ENCODE peak calls at places on chromosomes 3 and 15, in four cellular contexts. Q, E, G and W are unnamed samples.

GRCh38 chr3:30112904-30113484 is 493.4 kb upstream of the TGFBR2 start:
- DNase-seq in Q (no peak), E (peak; percentile 60), G (peak; percentile 76), W (no peak)

GRCh38 chr3:38129058-38129457 is 7.9 kb downstream of the ACAA1 start:
- DNase-seq in Q (no peak), E (no peak), G (no peak), W (no peak)

GRCh38 chr3:151538706-151539403 is 78.0 kb upstream of the IGSF10 start:
- DNase-seq in Q (no peak), E (no peak), G (peak; percentile 64), W (no peak)

GRCh38 chr3:132317229-132317948 is at the start of gene ACP3:
- DNase-seq in Q (no peak), E (no peak), G (peak; percentile 96), W (peak; percentile 44)

GRCh38 chr3:124986153-124987143 is 51.9 kb upstream of the MUC13 start:
- DNase-seq in Q (peak; percentile 82), E (peak; percentile 44), G (peak; percentile 90), W (peak; percentile 26)

GRCh38 chr3:124584245-124584551 is 146.1 kb upstream of the UMPS start:
- DNase-seq in Q (no peak), E (no peak), G (no peak), W (no peak)

GRCh38 chr3:10432156-10432845 is 73.1 kb downstream of the ATP2B2 start:
- DNase-seq in Q (no peak), E (no peak), G (no peak), W (no peak)

GRCh38 chr3:172659246-172660002 is 51.4 kb downstream of the NCEH1 start:
- DNase-seq in Q (no peak), E (no peak), G (no peak), W (no peak)

GRCh38 chr3:104198136-104198535 is 1168.6 kb upstream of the ALCAM start:
- DNase-seq in Q (no peak), E (no peak), G (no peak), W (no peak)

GRCh38 chr15:53536479-53537120 is 222.9 kb downstream of the WDR72 start:
- DNase-seq in Q (no peak), E (no peak), G (no peak), W (no peak)

GRCh38 chr3:161893972-161894371 is 397.4 kb downstream of the OTOL1 start:
- DNase-seq in Q (peak; percentile 8), E (no peak), G (peak; percentile 90), W (no peak)

GRCh38 chr3:182621435-182622240 is 171.7 kb upstream of the ATP11B start:
- DNase-seq in Q (no peak), E (no peak), G (no peak), W (no peak)

GRCh38 chr3:124078978-124079911 is 87.3 kb upstream of the ROPN1 start:
- DNase-seq in Q (peak; percentile 17), E (peak; percentile 62), G (peak; percentile 64), W (peak; percentile 43)

GRCh38 chr3:42507751-42508335 is 5.4 kb downstream of the VIPR1 start:
- DNase-seq in Q (no peak), E (no peak), G (no peak), W (no peak)

GRCh38 chr3:70736009-70736408 is 423.6 kb upstream of the MDFIC2 start:
- DNase-seq in Q (no peak), E (no peak), G (no peak), W (no peak)

GRCh38 chr3:66453525-66454463 is 47.0 kb downstream of the LRIG1 start:
- DNase-seq in Q (no peak), E (no peak), G (no peak), W (no peak)

GRCh38 chr15:83275412-83275811 is 9.1 kb downstream of the BNC1 start:
- DNase-seq in Q (no peak), E (no peak), G (no peak), W (no peak)

GRCh38 chr3:13811614-13812013 is 68.3 kb downstream of the WNT7A start:
- DNase-seq in Q (no peak), E (no peak), G (no peak), W (no peak)

GRCh38 chr3:166527325-166527724 is 690.1 kb upstream of the BCHE start:
- DNase-seq in Q (no peak), E (no peak), G (peak; percentile 65), W (no peak)

GRCh38 chr3:102980379-102980726 is 545.5 kb downstream of the ZPLD1 start:
- DNase-seq in Q (no peak), E (no peak), G (no peak), W (no peak)

GRCh38 chr3:53196575-53197407 is 35.8 kb downstream of the PRKCD start:
- DNase-seq in Q (no peak), E (peak; percentile 58), G (peak; percentile 56), W (no peak)

GRCh38 chr3:9879830-9880549 is at the start of gene CIDEC:
- DNase-seq in Q (no peak), E (no peak), G (no peak), W (no peak)

GRCh38 chr3:57120040-57120802 is 44.9 kb downstream of the IL17RD start:
- DNase-seq in Q (no peak), E (no peak), G (no peak), W (no peak)

GRCh38 chr3:178719036-178719635 is 182.9 kb downstream of the KCNMB2 start:
- DNase-seq in Q (no peak), E (no peak), G (peak; percentile 66), W (no peak)

GRCh38 chr3:171563298-171563697 is 103.1 kb upstream of the TNIK start:
- DNase-seq in Q (no peak), E (no peak), G (no peak), W (no peak)